ENCODE peak calls at places on chromosomes 5 and 9, in five cellular contexts. K is ELR, C is RCC 7860, L is NCI-H187, A is GM12865. I is an unnamed sample.
A peak's percentile ranks its signal among the peaks of the same experiment; 100 is the strongest.

GRCh38 chr5:172585114-172585513 is 55.9 kb upstream of the NEURL1B start:
- DNase-seq in K (no peak), C (no peak), L (no peak), A (no peak), I (no peak)

GRCh38 chr5:178627259-178627598 is 379 bp upstream of the CLK4 start:
- DNase-seq in K (no peak), C (no peak), L (no peak), A (no peak), I (no peak)

GRCh38 chr9:10835791-10836463 is 223.1 kb upstream of the PTPRD start:
- DNase-seq in K (no peak), C (no peak), L (no peak), A (no peak), I (no peak)

GRCh38 chr5:99248066-99248465 is 319.3 kb upstream of the CHD1 start:
- DNase-seq in K (no peak), C (no peak), L (no peak), A (no peak), I (no peak)

GRCh38 chr9:27194401-27195091 is 85.5 kb downstream of the TEK start:
- DNase-seq in K (peak; percentile 76), C (peak; percentile 41), L (no peak), A (no peak), I (peak; percentile 84)

GRCh38 chr9:135821733-135822382 is 85.5 kb downstream of the CAMSAP1 start:
- DNase-seq in K (no peak), C (no peak), L (no peak), A (no peak), I (no peak)

GRCh38 chr9:133888048-133888778 is 103.9 kb downstream of the VAV2 start:
- DNase-seq in K (no peak), C (no peak), L (no peak), A (no peak), I (no peak)

GRCh38 chr5:169742773-169743296 is 105.8 kb downstream of the DOCK2 start:
- DNase-seq in K (peak; percentile 83), C (no peak), L (no peak), A (no peak), I (peak; percentile 84)

GRCh38 chr9:7320139-7320538 is 479.4 kb downstream of the DMAC1 start:
- DNase-seq in K (peak; percentile 96), C (peak; percentile 85), L (no peak), A (no peak), I (peak; percentile 95)

GRCh38 chr9:129330711-129331279 is 152.7 kb upstream of the IER5L start:
- DNase-seq in K (no peak), C (no peak), L (no peak), A (peak; percentile 25), I (no peak)

GRCh38 chr9:120914410-120914809 is 12.2 kb downstream of the TRAF1 start:
- DNase-seq in K (no peak), C (no peak), L (no peak), A (no peak), I (no peak)

GRCh38 chr5:16539169-16539666 is 73.6 kb upstream of the ZNF622 start:
- DNase-seq in K (peak; percentile 91), C (peak; percentile 99), L (no peak), A (no peak), I (peak; percentile 73)

GRCh38 chr5:57532513-57533497 is 50.2 kb upstream of the ACTBL2 start:
- DNase-seq in K (peak; percentile 56), C (no peak), L (no peak), A (no peak), I (peak; percentile 13)

GRCh38 chr5:138955013-138955660 is 80.0 kb upstream of the LRRTM2 start:
- DNase-seq in K (no peak), C (no peak), L (peak; percentile 47), A (no peak), I (no peak)

GRCh38 chr5:141636106-141636412 is 590 bp downstream of the HDAC3 start:
- DNase-seq in K (no peak), C (no peak), L (no peak), A (no peak), I (no peak)

GRCh38 chr9:111959468-111959941 is 62.9 kb downstream of the UGCG start:
- DNase-seq in K (peak; percentile 98), C (peak; percentile 100), L (no peak), A (no peak), I (peak; percentile 92)

GRCh38 chr5:133691448-133691847 is 79.1 kb upstream of the FSTL4 start:
- DNase-seq in K (peak; percentile 33), C (no peak), L (no peak), A (no peak), I (no peak)

GRCh38 chr9:36986548-36987408 is 47.3 kb downstream of the PAX5 start:
- DNase-seq in K (peak; percentile 22), C (no peak), L (no peak), A (no peak), I (no peak)